ENCODE peak calls at places on chromosomes 2 and 18, in nine cellular contexts. J is tibial artery, M is fibroblast of villous mesenchyme, Q is neural progenitor cell, E is bronchial epithelial cell, H is PC-3, U is ovary, S is transverse colon, F is heart left ventricle. L is an unnamed sample.

GRCh38 chr2:234025475-234025874 is 25.0 kb upstream of the SPP2 start:
- DNase-seq in J (no peak), M (no peak), Q (no peak), E (no peak), H (no peak), U (no peak), S (no peak), F (no peak), L (no peak)

GRCh38 chr18:27887711-27888495 is 289.0 kb downstream of the CDH2 start:
- DNase-seq in J (no peak), M (peak), Q (no peak), E (peak), H (peak), U (no peak), S (no peak), F (no peak), L (no peak)

GRCh38 chr2:234403074-234403473 is 93.8 kb downstream of the ARL4C start:
- DNase-seq in J (no peak), M (no peak), Q (no peak), E (no peak), H (no peak), U (no peak), S (no peak), F (no peak), L (no peak)

GRCh38 chr2:39631256-39631655 is 34.5 kb upstream of the TMEM178A start:
- DNase-seq in J (no peak), M (no peak), Q (no peak), E (no peak), H (no peak), U (no peak), S (no peak), F (no peak), L (no peak)

GRCh38 chr2:85503611-85504433 is 35.1 kb upstream of the MAT2A start:
- DNase-seq in J (no peak), M (peak), Q (no peak), E (no peak), H (peak), U (no peak), S (no peak), F (no peak), L (peak)

GRCh38 chr2:225025917-225026571 is 16.2 kb downstream of the DOCK10 start:
- DNase-seq in J (no peak), M (peak), Q (no peak), E (peak), H (peak), U (no peak), S (no peak), F (no peak), L (peak)

GRCh38 chr2:54579682-54580349 is 123.7 kb downstream of the SPTBN1 start:
- DNase-seq in J (no peak), M (no peak), Q (no peak), E (no peak), H (peak), U (no peak), S (peak), F (no peak), L (no peak)

GRCh38 chr2:217252181-217252580 is 392.3 kb upstream of the TNP1 start:
- DNase-seq in J (no peak), M (no peak), Q (no peak), E (no peak), H (no peak), U (no peak), S (no peak), F (no peak), L (no peak)

GRCh38 chr18:37420315-37420880 is 145.2 kb downstream of the CELF4 start:
- DNase-seq in J (no peak), M (no peak), Q (no peak), E (peak), H (no peak), U (no peak), S (no peak), F (no peak), L (no peak)

GRCh38 chr2:21052044-21052443 is 8.2 kb upstream of the APOB start:
- DNase-seq in J (peak), M (no peak), Q (no peak), E (peak), H (no peak), U (no peak), S (no peak), F (no peak), L (no peak)

GRCh38 chr18:37400832-37401231 is 164.8 kb downstream of the CELF4 start:
- DNase-seq in J (no peak), M (no peak), Q (no peak), E (no peak), H (no peak), U (no peak), S (no peak), F (no peak), L (no peak)

GRCh38 chr2:231163011-231163410 is 35.4 kb upstream of the ARMC9 start:
- DNase-seq in J (no peak), M (peak), Q (no peak), E (no peak), H (no peak), U (no peak), S (no peak), F (no peak), L (no peak)

GRCh38 chr2:192960945-192961344 is 766.2 kb upstream of the TMEFF2 start:
- DNase-seq in J (no peak), M (no peak), Q (no peak), E (peak), H (peak), U (no peak), S (no peak), F (no peak), L (no peak)

GRCh38 chr2:101759162-101759561 is 61.7 kb downstream of the MAP4K4 start:
- DNase-seq in J (peak), M (peak), Q (no peak), E (peak), H (peak), U (no peak), S (no peak), F (no peak), L (peak)

GRCh38 chr2:145254291-145254690 is 734.4 kb upstream of the ZEB2 start:
- DNase-seq in J (no peak), M (no peak), Q (no peak), E (no peak), H (no peak), U (no peak), S (no peak), F (no peak), L (no peak)

GRCh38 chr2:217890445-217890844 is 112.3 kb downstream of the TNS1 start:
- DNase-seq in J (peak), M (peak), Q (peak), E (peak), H (no peak), U (no peak), S (no peak), F (peak), L (peak)

GRCh38 chr18:8562914-8563313 is 46.3 kb upstream of the RAB12 start:
- DNase-seq in J (no peak), M (no peak), Q (no peak), E (no peak), H (no peak), U (no peak), S (no peak), F (peak), L (no peak)

GRCh38 chr2:239903803-239904202 is 121.3 kb downstream of the NDUFA10 start:
- DNase-seq in J (no peak), M (no peak), Q (no peak), E (no peak), H (no peak), U (no peak), S (no peak), F (no peak), L (no peak)

GRCh38 chr2:185507703-185508102 is 230.9 kb upstream of the FSIP2 start:
- DNase-seq in J (no peak), M (no peak), Q (no peak), E (peak), H (no peak), U (no peak), S (no peak), F (no peak), L (no peak)

GRCh38 chr2:134148172-134148571 is 105.7 kb upstream of the MGAT5 start:
- DNase-seq in J (no peak), M (no peak), Q (no peak), E (no peak), H (no peak), U (no peak), S (no peak), F (no peak), L (no peak)

GRCh38 chr18:74914648-74915047 is 294.3 kb downstream of the PTGR3 start:
- DNase-seq in J (no peak), M (no peak), Q (no peak), E (no peak), H (no peak), U (no peak), S (no peak), F (no peak), L (no peak)

GRCh38 chr2:166805753-166806152 is 82.5 kb upstream of the XIRP2 start:
- DNase-seq in J (no peak), M (no peak), Q (no peak), E (no peak), H (no peak), U (no peak), S (no peak), F (no peak), L (no peak)

GRCh38 chr18:8151176-8151575 is 458.1 kb upstream of the RAB12 start:
- DNase-seq in J (no peak), M (no peak), Q (no peak), E (no peak), H (no peak), U (no peak), S (no peak), F (no peak), L (no peak)

GRCh38 chr2:230891108-230891507 is 26.4 kb downstream of the ITM2C start:
- DNase-seq in J (no peak), M (no peak), Q (no peak), E (no peak), H (no peak), U (no peak), S (no peak), F (no peak), L (peak)

GRCh38 chr18:75322206-75322605 is 105.3 kb downstream of the SMIM21 start:
- DNase-seq in J (no peak), M (no peak), Q (no peak), E (no peak), H (no peak), U (no peak), S (no peak), F (no peak), L (no peak)

GRCh38 chr2:763766-764525 is 86.7 kb upstream of the TMEM18 start:
- DNase-seq in J (no peak), M (no peak), Q (no peak), E (no peak), H (peak), U (no peak), S (no peak), F (no peak), L (no peak)

GRCh38 chr2:127591221-127591923 is 54.6 kb upstream of the GPR17 start:
- DNase-seq in J (peak), M (peak), Q (peak), E (peak), H (peak), U (no peak), S (peak), F (peak), L (peak)

GRCh38 chr2:75787532-75788132 is 76.9 kb upstream of the GCFC2 start:
- DNase-seq in J (no peak), M (peak), Q (peak), E (peak), H (peak), U (no peak), S (no peak), F (no peak), L (peak)

GRCh38 chr2:48566582-48566981 is 36.6 kb downstream of the STON1 start:
- DNase-seq in J (no peak), M (peak), Q (peak), E (no peak), H (no peak), U (no peak), S (no peak), F (no peak), L (peak)

DNA sequence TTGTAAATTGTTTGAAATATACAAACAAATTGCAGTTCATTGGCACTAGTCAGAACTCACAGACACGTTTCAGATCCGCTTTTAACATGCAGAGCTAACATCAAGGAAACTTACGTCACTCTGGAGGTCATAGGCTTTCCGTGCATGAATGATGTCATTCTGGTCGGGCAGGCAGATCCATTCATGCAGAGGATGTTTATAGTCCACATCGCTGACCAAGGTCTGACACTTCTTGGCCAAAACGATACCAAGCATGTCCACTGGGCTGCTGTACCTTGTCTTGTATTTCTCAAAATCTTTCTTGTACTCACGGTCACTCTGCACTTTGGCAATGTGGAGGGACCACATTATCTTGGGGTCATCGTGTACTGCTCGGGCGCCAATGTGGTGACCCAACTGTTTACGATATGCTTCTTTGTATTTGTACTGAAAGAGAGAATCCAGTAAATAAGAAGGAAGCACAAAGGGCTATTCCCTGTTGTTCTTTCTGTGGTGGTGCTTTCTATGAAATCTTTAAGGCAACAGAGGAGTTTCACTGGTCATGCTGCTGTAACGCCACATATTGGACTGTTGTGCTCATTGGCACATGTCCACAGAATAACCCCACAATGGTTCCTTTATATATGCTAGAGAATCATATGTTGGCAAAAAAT is 114.8 kb downstream of the NEB start:
- DNase-seq in J (no peak), M (peak), Q (no peak), E (no peak), H (no peak), U (no peak), S (no peak), F (no peak), L (peak)
- TF ChIP-seq CTCF in J (no peak), M (peak), Q (no peak), E (no peak), H (no peak), U (no peak), S (no peak), F (no peak), L (no peak)

DNA sequence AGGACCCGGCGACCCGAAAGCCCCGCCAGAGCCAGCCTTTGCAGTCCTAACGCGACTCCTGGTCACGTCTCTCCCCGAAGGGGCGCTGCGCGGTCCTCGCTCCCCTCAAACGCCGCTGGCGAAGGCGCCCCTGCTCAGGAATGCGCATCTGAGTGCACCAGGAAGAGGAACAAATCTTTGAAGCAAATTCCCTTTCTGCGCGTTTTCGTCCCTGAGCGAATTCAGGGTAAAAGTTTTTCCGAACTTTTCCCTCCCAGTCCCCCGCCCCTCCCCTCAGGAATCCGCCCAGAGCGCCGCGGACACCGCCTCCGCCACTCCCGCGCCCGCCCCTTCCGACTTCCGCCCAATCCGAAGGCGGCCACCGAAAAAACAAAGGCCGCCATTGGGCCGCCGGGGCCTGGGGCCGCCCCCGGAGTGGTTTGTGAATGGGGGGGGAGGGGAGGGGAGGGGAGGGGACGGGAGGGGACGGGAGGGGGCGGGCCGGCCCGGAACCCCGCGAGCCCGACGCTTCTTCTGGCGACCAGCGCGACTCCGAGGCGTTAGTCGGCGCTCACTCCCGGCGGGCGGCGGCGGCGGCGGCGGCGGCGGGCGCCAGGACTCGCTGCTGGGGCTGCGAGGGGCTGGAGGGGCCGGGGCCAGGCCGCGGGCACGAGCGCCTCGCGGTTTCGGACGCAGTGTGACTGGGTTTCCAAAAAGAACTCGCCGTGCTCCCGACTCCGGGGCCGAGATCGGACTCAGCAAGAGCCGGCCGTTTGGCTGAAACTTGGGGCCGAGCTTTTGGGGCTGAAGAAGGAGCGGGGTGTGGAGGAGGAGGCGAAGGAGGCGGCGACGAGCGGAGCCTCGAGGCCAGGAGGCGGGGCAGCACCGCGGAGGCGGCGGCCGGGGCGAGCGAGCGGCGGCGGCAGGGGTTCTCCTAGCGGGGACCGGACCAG is at the start of gene FZD7:
- DNase-seq in J (peak), M (peak), Q (peak), E (peak), H (peak), U (peak), S (peak), F (peak), L (peak)
- TF ChIP-seq CTCF in J (no peak), M (peak), Q (peak), E (peak), H (peak), U (no peak), S (peak), F (no peak), L (peak)

GRCh38 chr18:11323359-11323819 is 174.0 kb upstream of the PIEZO2 start:
- DNase-seq in J (no peak), M (peak), Q (no peak), E (no peak), H (peak), U (no peak), S (no peak), F (no peak), L (peak)
- TF ChIP-seq CTCF in J (no peak), M (no peak), Q (no peak), E (no peak), H (no peak), U (no peak), S (no peak), F (no peak), L (no peak)

GRCh38 chr2:219430633-219431615 is 3.7 kb upstream of the SPEG start:
- DNase-seq in J (peak), M (peak), Q (peak), E (peak), H (peak), U (no peak), S (no peak), F (peak), L (peak)
- TF ChIP-seq CTCF in J (peak), M (peak), Q (peak), E (peak), H (peak), U (no peak), S (no peak), F (no peak), L (peak)

GRCh38 chr2:109450574-109451265 is 163.0 kb downstream of the SEPTIN10 start:
- DNase-seq in J (peak), M (no peak), Q (no peak), E (no peak), H (no peak), U (no peak), S (no peak), F (no peak), L (no peak)
- TF ChIP-seq CTCF in J (no peak), M (no peak), Q (no peak), E (no peak), H (no peak), U (no peak), S (no peak), F (no peak), L (no peak)

DNA sequence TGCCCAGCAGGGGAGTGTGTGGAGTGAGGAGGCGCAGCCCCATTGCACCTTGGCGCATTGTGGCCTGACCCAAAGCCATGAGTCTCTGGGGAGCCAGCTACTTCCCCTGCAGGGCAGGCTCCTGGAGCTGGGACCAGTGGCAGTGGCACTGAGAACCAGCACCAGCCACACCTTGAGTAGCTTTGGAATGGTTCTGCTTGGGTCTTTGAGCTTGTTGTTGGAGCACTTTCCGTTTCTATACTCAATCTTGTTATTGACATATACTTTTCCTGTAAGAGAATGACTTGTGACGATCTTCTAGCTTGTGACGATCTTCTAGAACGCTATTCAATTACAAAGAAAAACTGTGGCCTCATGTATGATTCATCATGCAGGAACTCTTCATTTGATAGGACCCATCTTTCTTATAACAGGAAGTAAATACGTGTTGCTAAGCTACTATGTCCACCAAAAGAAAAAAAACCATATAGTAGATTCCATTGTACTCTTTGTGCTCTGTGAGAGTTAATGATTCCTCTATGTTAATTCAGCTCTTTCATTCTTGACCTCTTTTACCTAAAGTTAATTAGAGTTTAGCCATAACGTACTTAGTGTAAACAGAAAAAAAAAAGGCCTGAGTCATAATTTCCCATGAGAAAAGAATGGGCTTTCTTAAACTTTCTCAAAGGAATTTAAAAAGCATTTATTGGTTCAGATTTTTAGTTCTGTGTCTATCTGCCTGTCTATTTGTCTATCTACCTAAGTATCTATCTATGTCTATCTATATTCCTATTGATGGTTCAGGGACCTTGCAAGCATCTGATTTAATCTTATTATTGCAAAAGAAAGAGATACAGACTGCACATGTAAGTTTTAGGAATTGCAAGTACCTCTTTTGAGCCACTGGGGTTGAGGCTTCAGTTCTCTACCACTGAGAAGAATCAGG is 113.2 kb downstream of the GATA6 start:
- DNase-seq in J (no peak), M (peak), Q (no peak), E (peak), H (peak), U (no peak), S (no peak), F (no peak), L (peak)
- TF ChIP-seq CTCF in J (no peak), M (no peak), Q (no peak), E (no peak), H (no peak), U (no peak), S (peak), F (no peak), L (peak)

DNA sequence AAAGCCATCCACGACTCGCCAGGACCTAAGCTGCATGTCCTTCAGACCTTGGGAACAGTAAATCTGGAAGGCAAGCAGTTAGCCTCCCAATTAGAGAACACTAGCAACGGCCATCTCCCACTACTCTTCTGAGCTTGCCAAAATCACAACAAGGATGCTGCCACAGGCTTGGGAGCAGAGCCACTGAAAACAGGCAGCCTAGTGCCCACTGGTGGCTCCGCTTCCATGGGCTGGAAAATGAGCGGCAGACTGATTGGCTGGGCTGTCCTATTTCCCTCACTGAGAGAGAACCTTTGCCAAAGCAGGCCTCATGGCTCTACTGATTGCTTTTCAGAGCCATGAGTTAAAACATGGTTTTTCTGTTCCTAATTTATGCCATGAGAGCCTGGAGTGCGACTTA is 153.0 kb upstream of the NT5C1B start:
- DNase-seq in J (peak), M (no peak), Q (no peak), E (no peak), H (no peak), U (no peak), S (no peak), F (peak), L (no peak)
- TF ChIP-seq CTCF in J (peak), M (peak), Q (no peak), E (no peak), H (peak), U (no peak), S (no peak), F (peak), L (peak)

L was measured in fibroblast of pulmonary artery.